ENCODE peak calls at places on chromosomes 12 and 14, in ten cellular contexts. Z is pulmonary artery endothelial cell; E is cerebellum; S is brain microvascular endothelial cell; P is ureter; K is HuH-7.5; V is GM20000; W is KG1; M is HTR-8/SVneo; G is effector memory CD4-positive, alpha-beta T cell. X is an unnamed sample.

GRCh38 chr12:26124491-26125450 is at the start of gene BHLHE41:
- DNase-seq in K (peak), Z (no peak), S (peak), M (peak), G (no peak), V (peak), W (no peak), P (peak), E (peak), X (peak)

GRCh38 chr12:105882404-105882803 is 256.4 kb downstream of the NUAK1 start:
- DNase-seq in S (no peak), W (no peak), Z (no peak), V (no peak), E (no peak), K (no peak), G (no peak), P (no peak), M (no peak), X (peak)

GRCh38 chr14:104101086-104101621 is 15.7 kb downstream of the ASPG start:
- DNase-seq in K (no peak), Z (no peak), G (no peak), E (no peak), M (no peak), V (no peak), S (no peak), W (no peak), P (peak), X (no peak)

GRCh38 chr12:125470838-125471775 is 405.9 kb downstream of the AACS start:
- DNase-seq in W (no peak), M (no peak), K (no peak), E (no peak), Z (no peak), V (peak), P (no peak), S (no peak), G (no peak), X (no peak)

GRCh38 chr14:105392161-105393090 is 5.9 kb upstream of the TEX22 start:
- DNase-seq in K (no peak), G (no peak), S (no peak), Z (no peak), E (no peak), V (no peak), W (no peak), M (no peak), P (no peak), X (no peak)

GRCh38 chr12:64998327-64999156 is 122.6 kb downstream of the WIF1 start:
- DNase-seq in W (no peak), Z (no peak), G (no peak), V (no peak), S (no peak), M (no peak), K (no peak), E (no peak), P (no peak), X (no peak)

GRCh38 chr12:55688716-55689655 is 18.7 kb downstream of the ITGA7 start:
- DNase-seq in K (no peak), P (no peak), W (no peak), E (no peak), Z (no peak), M (no peak), V (no peak), S (no peak), G (no peak), X (no peak)

GRCh38 chr12:73506611-73507010 is 1031.0 kb upstream of the ATXN7L3B start:
- DNase-seq in Z (no peak), V (no peak), W (no peak), G (no peak), K (no peak), P (no peak), M (no peak), S (no peak), E (no peak), X (no peak)

GRCh38 chr12:10771132-10771733 is 31.2 kb downstream of the TAS2R7 start:
- DNase-seq in S (peak), W (no peak), K (no peak), V (peak), G (no peak), P (no peak), E (peak), M (peak), Z (peak), X (no peak)

GRCh38 chr14:104395276-104395675 is 184.3 kb upstream of the C14orf180 start:
- DNase-seq in V (no peak), G (no peak), W (no peak), P (no peak), Z (no peak), M (no peak), E (no peak), S (no peak), K (no peak), X (no peak)

GRCh38 chr14:100591453-100592371 is 4.5 kb upstream of the BEGAIN start:
- DNase-seq in S (no peak), E (no peak), G (no peak), V (no peak), P (no peak), Z (no peak), W (no peak), M (no peak), K (no peak), X (no peak)

GRCh38 chr14:98175881-98176280 is 1096.1 kb downstream of the BCL11B start:
- DNase-seq in G (no peak), E (no peak), P (no peak), K (no peak), W (no peak), V (no peak), S (no peak), M (no peak), Z (no peak), X (no peak)

GRCh38 chr12:91935299-91935698 is 210.3 kb downstream of the BTG1 start:
- DNase-seq in S (no peak), V (no peak), Z (no peak), M (no peak), E (no peak), P (no peak), K (no peak), G (no peak), W (no peak), X (no peak)

GRCh38 chr12:117098361-117099217 is 627 bp downstream of the TESC start:
- DNase-seq in W (no peak), V (peak), P (no peak), Z (no peak), S (no peak), M (no peak), E (no peak), G (no peak), K (peak), X (no peak)

GRCh38 chr12:94730846-94731245 is 80.5 kb upstream of the TMCC3 start:
- DNase-seq in P (no peak), M (no peak), Z (no peak), W (no peak), V (no peak), S (no peak), E (no peak), K (no peak), G (no peak), X (no peak)

GRCh38 chr14:74975059-74975810 is 19.8 kb upstream of the PGF start:
- DNase-seq in K (no peak), S (no peak), M (no peak), P (no peak), W (no peak), E (no peak), G (no peak), Z (no peak), V (no peak), X (peak)

GRCh38 chr12:6724409-6724797 is 557 bp downstream of the COPS7A start:
- DNase-seq in Z (no peak), M (peak), P (no peak), K (no peak), W (no peak), G (no peak), S (peak), V (peak), E (no peak), X (no peak)

GRCh38 chr12:89346741-89347324 is 5.5 kb downstream of the DUSP6 start:
- DNase-seq in E (no peak), M (no peak), V (no peak), W (peak), P (no peak), Z (peak), S (peak), G (no peak), K (no peak), X (peak)

GRCh38 chr12:66036317-66036716 is 94.2 kb downstream of the LLPH start:
- DNase-seq in V (no peak), K (no peak), G (no peak), M (peak), E (no peak), P (no peak), S (peak), W (no peak), Z (peak), X (peak)

GRCh38 chr12:113822986-113823385 is 143.1 kb downstream of the RBM19 start:
- DNase-seq in V (no peak), K (no peak), P (no peak), Z (no peak), W (no peak), E (no peak), G (no peak), M (no peak), S (no peak), X (no peak)

GRCh38 chr12:109134186-109134917 is 18.0 kb downstream of the ACACB start:
- DNase-seq in E (no peak), G (no peak), V (peak), W (no peak), Z (no peak), M (peak), P (no peak), S (no peak), K (peak), X (peak)

GRCh38 chr12:106754331-106754730 is 20.2 kb upstream of the RIC8B start:
- DNase-seq in W (no peak), G (no peak), K (no peak), Z (no peak), M (no peak), V (no peak), E (no peak), S (no peak), P (no peak), X (no peak)

GRCh38 chr12:56221233-56221756 is 427 bp downstream of the RNF41 start:
- DNase-seq in W (no peak), M (peak), G (no peak), V (no peak), K (no peak), P (peak), E (peak), Z (no peak), S (peak), X (peak)

GRCh38 chr14:94575730-94576585 is 5.3 kb upstream of the SERPINA5 start:
- DNase-seq in K (no peak), W (no peak), E (no peak), S (peak), Z (no peak), M (no peak), V (no peak), G (no peak), P (no peak), X (no peak)

GRCh38 chr12:58654021-58654420 is 266.3 kb downstream of the LRIG3 start:
- DNase-seq in P (no peak), S (no peak), V (no peak), E (no peak), W (no peak), Z (no peak), K (no peak), G (no peak), M (no peak), X (no peak)

GRCh38 chr12:103917873-103918272 is 12.3 kb upstream of the HSP90B1 start:
- DNase-seq in V (no peak), Z (no peak), K (no peak), G (no peak), W (no peak), M (no peak), P (no peak), E (no peak), S (no peak), X (no peak)

GRCh38 chr12:103865151-103865730 is 24.2 kb upstream of the NT5DC3 start:
- DNase-seq in P (no peak), V (no peak), K (no peak), Z (no peak), M (no peak), S (no peak), G (no peak), W (no peak), E (no peak), X (no peak)

GRCh38 chr14:51957950-51958349 is 31.4 kb upstream of the RTRAF start:
- DNase-seq in S (peak), Z (peak), P (no peak), G (no peak), V (no peak), W (no peak), M (no peak), K (no peak), E (no peak), X (no peak)

GRCh38 chr14:42715316-42715715 is 1108.6 kb downstream of the LRFN5 start:
- DNase-seq in M (no peak), S (no peak), E (no peak), V (no peak), P (no peak), G (no peak), K (no peak), W (no peak), Z (no peak), X (no peak)

GRCh38 chr12:14289596-14289995 is 75.9 kb upstream of the ATF7IP start:
- DNase-seq in Z (no peak), S (no peak), W (no peak), M (no peak), G (no peak), V (no peak), P (no peak), K (no peak), E (no peak), X (no peak)

GRCh38 chr14:27845241-27845850 is 921.2 kb upstream of the FOXG1 start:
- DNase-seq in W (no peak), S (no peak), G (no peak), P (no peak), V (no peak), E (no peak), M (no peak), Z (no peak), K (peak), X (no peak)

GRCh38 chr14:105102893-105103292 is 37.7 kb upstream of the GPR132 start:
- DNase-seq in E (no peak), S (no peak), K (no peak), M (no peak), W (no peak), G (no peak), P (no peak), V (no peak), Z (no peak), X (no peak)

GRCh38 chr14:69260979-69261605 is 1.1 kb downstream of the GALNT16 start:
- DNase-seq in K (peak), E (peak), M (no peak), P (no peak), S (no peak), W (no peak), G (no peak), V (peak), Z (no peak), X (no peak)

GRCh38 chr14:65255029-65255545 is 152.8 kb upstream of the MAX start:
- DNase-seq in M (peak), V (no peak), P (no peak), Z (no peak), S (peak), G (no peak), K (no peak), E (no peak), W (no peak), X (no peak)

GRCh38 chr12:116698131-116698495 is 39.8 kb downstream of the SPRING1 start:
- DNase-seq in K (no peak), M (no peak), G (no peak), S (no peak), P (no peak), V (no peak), Z (no peak), W (no peak), E (no peak), X (no peak)

GRCh38 chr12:94831081-94831747 is 172.3 kb downstream of the NDUFA12 start:
- DNase-seq in V (peak), P (no peak), W (no peak), K (no peak), G (no peak), S (no peak), E (peak), M (no peak), Z (no peak), X (no peak)

X was measured in uterus.